ENCODE peak calls at places on chromosome 12, in nine cellular contexts. H is pancreas, S is uterus, L is fibroblast of lung, J is mucosa of descending colon, Y is WERI-Rb-1, B is heart left ventricle, K is spleen, O is heart right ventricle. Z is an unnamed sample. For H3K9me3, the result is how much of the 10 kb centered on the place peaks cover.

GRCh38 chr12:92139634-92140555 is 5.8 kb downstream of the BTG1 start:
- DNase-seq in H (no peak), S (no peak), L (peak), J (no peak), Y (no peak), B (no peak), K (no peak), O (no peak), Z (no peak)

GRCh38 chr12:7916936-7917335 is 19.1 kb downstream of the SLC2A3 start:
- DNase-seq in H (no peak), S (no peak), L (no peak), J (no peak), Y (no peak), B (no peak), K (no peak), O (no peak), Z (no peak)

GRCh38 chr12:51917041-51917590 is 9.8 kb downstream of the ACVRL1 start:
- DNase-seq in H (no peak), S (no peak), L (no peak), J (no peak), Y (no peak), B (no peak), K (no peak), O (no peak), Z (no peak)

GRCh38 chr12:90628213-90628612 is 326.8 kb downstream of the CCER1 start:
- DNase-seq in H (no peak), S (no peak), L (no peak), J (no peak), Y (no peak), B (no peak), K (no peak), O (no peak), Z (no peak)

GRCh38 chr12:109604132-109604585 is 30.6 kb downstream of the MVK start:
- DNase-seq in H (no peak), S (no peak), L (no peak), J (no peak), Y (no peak), B (no peak), K (no peak), O (no peak), Z (no peak)

GRCh38 chr12:63021126-63021525 is 86.2 kb upstream of the PPM1H start:
- DNase-seq in H (no peak), S (no peak), L (no peak), J (peak), Y (no peak), B (no peak), K (no peak), O (no peak), Z (no peak)

GRCh38 chr12:105272814-105273416 is 36.9 kb upstream of the APPL2 start:
- DNase-seq in H (no peak), S (no peak), L (no peak), J (no peak), Y (no peak), B (no peak), K (no peak), O (no peak), Z (no peak)

GRCh38 chr12:60805340-60805739 is 1209.5 kb downstream of the SLC16A7 start:
- DNase-seq in H (no peak), S (no peak), L (no peak), J (no peak), Y (no peak), B (no peak), K (no peak), O (no peak), Z (no peak)

GRCh38 chr12:119208626-119209061 is 29.9 kb downstream of the HSPB8 start:
- DNase-seq in H (no peak), S (peak), L (peak), J (peak), Y (peak), B (peak), K (no peak), O (peak), Z (no peak)

GRCh38 chr12:108468149-108468968 is 46.7 kb upstream of the FICD start:
- DNase-seq in H (no peak), S (no peak), L (peak), J (peak), Y (no peak), B (peak), K (no peak), O (peak), Z (no peak)

GRCh38 chr12:3752741-3753486 is at the start of gene CRACR2A:
- DNase-seq in H (peak), S (peak), L (peak), J (peak), Y (peak), B (peak), K (peak), O (peak), Z (peak)
- TF ChIP-seq CTCF in H (no peak), S (peak), L (peak), J (peak), Y (peak), B (peak), K (peak), O (peak), Z (peak)

GRCh38 chr12:34386621-34387255 is 364.4 kb downstream of the ALG10 start:
- DNase-seq in H (no peak), S (no peak), L (no peak), J (no peak), Y (no peak), B (no peak), K (no peak), O (no peak), Z (no peak)

GRCh38 chr12:34386016-34386415 is 363.7 kb downstream of the ALG10 start:
- DNase-seq in H (no peak), S (no peak), L (no peak), J (no peak), Y (no peak), B (no peak), K (no peak), O (no peak), Z (no peak)

GRCh38 chr12:34389378-34390170 is 367.3 kb downstream of the ALG10 start:
- DNase-seq in H (no peak), S (no peak), L (no peak), J (no peak), Y (no peak), B (no peak), K (peak), O (no peak), Z (no peak)

GRCh38 chr12:34388636-34389377 is 366.5 kb downstream of the ALG10 start:
- DNase-seq in H (no peak), S (no peak), L (no peak), J (no peak), Y (no peak), B (no peak), K (peak), O (no peak), Z (no peak)

GRCh38 chr12:34387711-34388635 is 365.7 kb downstream of the ALG10 start:
- DNase-seq in H (no peak), S (no peak), L (no peak), J (no peak), Y (no peak), B (no peak), K (peak), O (no peak), Z (no peak)
- H3K9me3 ChIP-seq in H (under half), S (under half), L (under half), J (half or more), Y (under half), B (under half), K (under half), O (under half), Z (under half)

GRCh38 chr12:93417967-93418480 is 23.7 kb downstream of the UBE2N start:
- DNase-seq in H (no peak), S (no peak), L (no peak), J (no peak), Y (no peak), B (no peak), K (no peak), O (no peak), Z (no peak)

GRCh38 chr12:93419388-93420034 is 22.2 kb downstream of the UBE2N start:
- DNase-seq in H (no peak), S (no peak), L (peak), J (no peak), Y (no peak), B (no peak), K (no peak), O (no peak), Z (no peak)

DNA sequence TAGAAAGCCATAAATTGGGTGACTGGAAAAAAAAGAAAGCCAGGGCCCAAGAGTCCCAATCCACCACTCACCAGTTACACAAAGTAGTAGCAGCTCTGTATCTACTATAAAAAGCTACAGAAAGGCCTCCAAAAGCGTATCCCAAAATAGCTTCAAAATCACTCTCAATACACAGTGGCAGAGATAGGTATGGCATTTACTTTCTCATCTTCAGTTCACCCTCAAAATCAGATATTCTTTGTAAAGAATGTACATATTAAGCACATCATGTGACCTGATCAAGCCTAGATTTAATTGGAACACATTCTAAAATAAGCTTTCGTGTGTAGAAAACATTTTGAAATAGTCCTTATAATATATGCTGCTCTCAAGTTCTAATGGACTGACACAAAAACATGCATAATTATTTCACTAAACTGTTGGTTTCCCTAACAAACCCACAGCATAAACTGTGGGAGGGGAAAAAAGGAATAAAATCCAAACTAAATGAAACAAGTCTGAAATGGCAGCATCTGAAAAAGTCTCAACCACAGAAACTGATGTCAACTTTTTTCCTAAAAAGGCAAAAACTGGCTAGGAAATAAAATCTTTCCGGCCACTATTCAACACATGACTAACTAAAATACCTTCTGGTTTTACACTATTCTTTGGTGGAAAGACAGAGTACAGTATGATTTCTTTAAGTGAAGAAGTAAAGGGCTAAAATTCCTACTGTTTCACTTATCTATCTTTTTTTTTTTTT is 25.9 kb downstream of the UBE2N start:
- DNase-seq in H (no peak), S (no peak), L (peak), J (no peak), Y (no peak), B (no peak), K (no peak), O (no peak), Z (no peak)
- TF ChIP-seq CTCF in H (no peak), S (no peak), L (no peak), J (no peak), Y (no peak), B (no peak), K (no peak), O (peak), Z (no peak)

DNA sequence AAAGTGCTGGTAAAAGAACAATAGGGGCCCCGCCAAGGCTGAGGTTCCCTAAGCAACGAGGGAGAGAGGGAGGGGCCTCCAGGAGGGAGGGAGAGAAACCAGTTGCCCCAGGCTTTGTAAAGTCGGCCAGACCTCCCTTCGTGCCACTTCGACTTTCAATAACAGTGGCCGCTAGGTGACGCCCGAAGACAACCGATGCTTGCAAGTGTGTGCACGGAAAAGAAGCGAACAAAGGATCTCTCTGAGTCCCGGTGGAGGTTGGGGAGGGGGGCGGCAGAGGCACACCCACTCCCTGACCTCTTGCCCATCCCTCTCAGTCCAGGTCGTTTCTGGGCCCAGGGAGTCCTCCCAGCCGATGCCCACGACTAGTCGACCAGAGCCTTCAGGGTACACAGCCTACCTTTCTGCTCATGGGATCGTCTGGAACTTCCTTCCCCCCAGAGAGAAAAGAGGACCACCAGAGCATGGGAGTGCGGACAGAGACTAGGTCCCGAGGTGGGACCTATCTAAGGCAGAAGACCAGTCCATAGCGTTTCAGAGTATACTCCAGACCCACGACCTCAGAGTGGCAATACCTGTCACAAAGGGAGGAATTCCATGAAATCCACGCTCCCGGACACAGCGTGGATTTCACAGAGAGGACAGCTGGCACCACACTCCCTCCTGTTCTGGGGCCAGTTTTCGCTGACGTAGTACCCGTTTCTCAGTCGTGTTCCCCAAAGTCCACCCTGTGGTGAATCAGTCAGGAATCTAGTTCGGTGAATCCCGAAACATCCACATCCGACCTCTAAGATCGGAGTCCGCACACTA is 262.7 kb upstream of the ALG10B start:
- DNase-seq in H (peak), S (no peak), L (no peak), J (peak), Y (peak), B (no peak), K (no peak), O (no peak), Z (no peak)
- H3K9me3 ChIP-seq in H (under half), S (under half), L (under half), J (under half), Y (under half), B (under half), K (under half), O (under half), Z (under half)

GRCh38 chr12:20188930-20189653 is 179.2 kb upstream of the PDE3A start:
- DNase-seq in H (no peak), S (no peak), L (peak), J (no peak), Y (no peak), B (no peak), K (no peak), O (no peak), Z (no peak)

GRCh38 chr12:20199780-20200179 is 168.6 kb upstream of the PDE3A start:
- DNase-seq in H (no peak), S (no peak), L (no peak), J (no peak), Y (no peak), B (no peak), K (no peak), O (no peak), Z (no peak)

GRCh38 chr12:20196767-20197166 is 171.6 kb upstream of the PDE3A start:
- DNase-seq in H (no peak), S (no peak), L (no peak), J (no peak), Y (no peak), B (no peak), K (no peak), O (no peak), Z (no peak)

GRCh38 chr12:20189767-20190166 is 178.6 kb upstream of the PDE3A start:
- DNase-seq in H (no peak), S (no peak), L (no peak), J (no peak), Y (peak), B (no peak), K (no peak), O (no peak), Z (no peak)

GRCh38 chr12:20194171-20194570 is 174.2 kb upstream of the PDE3A start:
- DNase-seq in H (no peak), S (peak), L (peak), J (no peak), Y (peak), B (no peak), K (no peak), O (no peak), Z (no peak)
- TF ChIP-seq CTCF in H (no peak), S (no peak), L (peak), J (no peak), Y (peak), B (peak), K (no peak), O (peak), Z (no peak)

Z was measured in ovary.